ENCODE peak calls at places on chromosome 16, in nine cellular contexts. D, Y, L, P, R, O, S, N and M are unnamed samples.

GRCh38 chr16:38941-39892 is 14.2 kb downstream of the POLR3K start:
- DNase-seq in S (no peak), O (peak; percentile 32), P (no peak), Y (no peak), L (peak; percentile 15), D (no peak), R (no peak), N (no peak), M (peak; percentile 5)

GRCh38 chr16:20303012-20303411 is 24.3 kb downstream of the GP2 start:
- DNase-seq in N (no peak), P (no peak), O (no peak), L (no peak), D (no peak), R (no peak), Y (no peak), S (no peak), M (peak; percentile 50)

GRCh38 chr16:2962334-2963073 is 1.6 kb upstream of the KREMEN2 start:
- DNase-seq in R (no peak), O (no peak), Y (no peak), L (no peak), P (no peak), S (no peak), N (no peak), D (no peak), M (no peak)

GRCh38 chr16:49532243-49532870 is 158.8 kb downstream of the C16orf78 start:
- DNase-seq in R (no peak), P (no peak), L (no peak), N (no peak), Y (no peak), O (no peak), D (no peak), S (no peak), M (no peak)

GRCh38 chr16:56848955-56849689 is 15.9 kb upstream of the SLC12A3 start:
- DNase-seq in S (no peak), P (no peak), R (no peak), D (no peak), N (no peak), Y (no peak), L (no peak), O (no peak), M (no peak)

GRCh38 chr16:66265556-66266133 is 100.8 kb upstream of the CDH5 start:
- DNase-seq in L (no peak), P (no peak), O (no peak), Y (no peak), N (no peak), R (peak; percentile 14), S (no peak), D (no peak), M (no peak)

GRCh38 chr16:83393196-83393981 is 414.4 kb upstream of the HSBP1 start:
- DNase-seq in D (no peak), N (no peak), P (no peak), S (no peak), L (no peak), O (no peak), R (no peak), Y (no peak), M (no peak)

GRCh38 chr16:48562475-48562874 is 47.5 kb downstream of the N4BP1 start:
- DNase-seq in P (no peak), D (no peak), R (no peak), Y (no peak), O (no peak), L (no peak), N (no peak), S (no peak), M (no peak)

GRCh38 chr16:77660311-77660710 is 62.0 kb upstream of the NUDT7 start:
- DNase-seq in Y (no peak), P (no peak), N (no peak), R (no peak), L (no peak), D (peak; percentile 25), O (no peak), S (no peak), M (no peak)

GRCh38 chr16:79286646-79287423 is 313.7 kb downstream of the MAF start:
- DNase-seq in S (no peak), P (peak; percentile 47), L (no peak), R (peak; percentile 57), O (no peak), N (peak; percentile 14), D (no peak), Y (peak; percentile 59), M (no peak)

GRCh38 chr16:81324808-81325207 is 10.0 kb downstream of the GAN start:
- DNase-seq in L (no peak), S (no peak), Y (no peak), O (no peak), N (no peak), D (no peak), P (no peak), R (no peak), M (no peak)

GRCh38 chr16:67531247-67531646 is 2.6 kb downstream of the RIPOR1 start:
- DNase-seq in Y (no peak), R (no peak), P (no peak), S (no peak), O (no peak), D (no peak), L (no peak), N (no peak), M (no peak)

GRCh38 chr16:55842369-55843104 is 9.6 kb upstream of the CES1 start:
- DNase-seq in S (peak; percentile 10), L (no peak), O (no peak), R (no peak), P (no peak), Y (no peak), N (no peak), D (peak; percentile 19), M (peak; percentile 63)

GRCh38 chr16:15874745-15875314 is 13.6 kb downstream of the CEP20 start:
- DNase-seq in S (no peak), L (no peak), D (peak; percentile 45), N (peak; percentile 13), R (peak; percentile 57), O (no peak), Y (peak; percentile 71), P (peak; percentile 20), M (peak; percentile 24)

GRCh38 chr16:56257260-56257659 is 66.0 kb downstream of the GNAO1 start:
- DNase-seq in R (no peak), L (no peak), N (no peak), D (no peak), Y (peak; percentile 81), S (no peak), O (no peak), P (peak; percentile 70), M (no peak)

GRCh38 chr16:86491643-86492030 is 18.7 kb upstream of the FOXF1 start:
- DNase-seq in R (no peak), O (no peak), P (no peak), L (no peak), N (no peak), S (no peak), Y (no peak), D (no peak), M (no peak)

GRCh38 chr16:1342526-1343427 is 8.9 kb downstream of the TSR3 start:
- DNase-seq in R (peak; percentile 94), S (peak; percentile 80), D (peak; percentile 12), N (peak; percentile 85), P (peak; percentile 89), Y (peak; percentile 92), O (peak; percentile 96), L (peak; percentile 88), M (peak; percentile 99)

GRCh38 chr16:50441758-50442157 is 73.0 kb upstream of the BRD7 start:
- DNase-seq in N (no peak), O (no peak), Y (no peak), D (no peak), R (no peak), S (no peak), P (no peak), L (no peak), M (peak; percentile 1)